ENCODE peak calls at places on chromosomes 16 and 17, in four cellular contexts. L is fibroblast of lung, P is thoracic aorta, V is astrocyte of the spinal cord. G is an unnamed sample.

GRCh38 chr17:42775534-42776098 is 2.4 kb downstream of the VPS25 start:
- DNase-seq in L (peak; percentile 95), P (no peak), V (peak; percentile 86), G (no peak)

GRCh38 chr17:81959362-81960129 is 1.4 kb downstream of the NOTUM start:
- DNase-seq in L (peak; percentile 32), P (no peak), V (no peak), G (peak; percentile 59)

GRCh38 chr16:20899503-20900298 is 457 bp downstream of the DCUN1D3 start:
- DNase-seq in L (no peak), P (no peak), V (peak; percentile 36), G (no peak)

GRCh38 chr16:54493076-54493475 is 206.5 kb upstream of the IRX3 start:
- DNase-seq in L (peak; percentile 50), P (no peak), V (peak; percentile 35), G (peak; percentile 34)

GRCh38 chr16:57092786-57093301 is 461 bp downstream of the CPNE2 start:
- DNase-seq in L (no peak), P (no peak), V (no peak), G (no peak)

GRCh38 chr17:836154-836553 is 54.0 kb downstream of the MRM3 start:
- DNase-seq in L (peak; percentile 83), P (no peak), V (peak; percentile 52), G (peak; percentile 89)

GRCh38 chr16:18803569-18804462 is 2.5 kb upstream of the ARL6IP1 start:
- DNase-seq in L (peak; percentile 65), P (no peak), V (peak; percentile 43), G (peak; percentile 63)

GRCh38 chr17:43366809-43367587 is 31.8 kb upstream of the ARL4D start:
- DNase-seq in L (peak; percentile 66), P (no peak), V (no peak), G (peak; percentile 52)

GRCh38 chr16:83755391-83755790 is 52.4 kb upstream of the HSBP1 start:
- DNase-seq in L (no peak), P (no peak), V (no peak), G (no peak)

GRCh38 chr17:47736501-47737211 is 3.6 kb downstream of the TBX21 start:
- DNase-seq in L (no peak), P (no peak), V (no peak), G (no peak)

GRCh38 chr17:77811521-77811920 is 147.0 kb upstream of the TNRC6C start:
- DNase-seq in L (peak; percentile 68), P (no peak), V (peak; percentile 29), G (no peak)

GRCh38 chr17:77501101-77501566 is 360.4 kb downstream of the SEC14L1 start:
- DNase-seq in L (no peak), P (no peak), V (no peak), G (no peak)

DNA sequence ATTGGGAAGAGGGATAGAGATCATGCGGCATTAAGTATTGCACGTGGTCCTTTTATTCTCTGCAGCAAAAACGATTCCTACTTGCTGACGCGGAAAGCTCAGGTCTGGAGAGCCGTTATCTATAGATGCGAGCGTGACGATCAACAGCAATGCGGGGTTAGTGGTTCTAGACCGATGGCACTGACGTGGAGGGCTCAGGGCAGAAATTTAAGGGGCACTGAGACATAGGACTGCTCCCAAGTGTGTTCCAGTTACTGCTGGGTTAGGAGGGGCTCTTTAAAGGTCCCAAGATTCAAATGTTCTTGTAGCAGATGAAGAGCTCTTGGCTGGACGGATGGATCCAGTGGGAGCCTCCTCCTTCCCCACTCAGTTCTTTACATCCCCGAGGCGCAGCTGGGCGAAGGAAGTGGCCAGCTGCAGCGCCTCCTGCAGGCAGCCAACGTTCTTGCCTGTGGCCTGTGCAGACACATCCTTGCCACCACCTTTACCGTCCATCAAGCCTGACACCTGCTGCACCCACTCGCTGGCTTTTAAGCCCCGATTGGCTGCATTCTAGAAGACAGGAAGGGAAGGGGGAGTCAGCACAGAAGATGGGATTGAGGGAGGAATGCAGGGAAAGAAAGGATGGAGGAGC is 732 bp upstream of the EXOSC6 start:
- DNase-seq in L (no peak), P (no peak), V (no peak), G (peak; percentile 12)
- TF ChIP-seq CTCF in L (peak; percentile 59), P (no peak), V (peak; percentile 60), G (peak; percentile 53)

DNA sequence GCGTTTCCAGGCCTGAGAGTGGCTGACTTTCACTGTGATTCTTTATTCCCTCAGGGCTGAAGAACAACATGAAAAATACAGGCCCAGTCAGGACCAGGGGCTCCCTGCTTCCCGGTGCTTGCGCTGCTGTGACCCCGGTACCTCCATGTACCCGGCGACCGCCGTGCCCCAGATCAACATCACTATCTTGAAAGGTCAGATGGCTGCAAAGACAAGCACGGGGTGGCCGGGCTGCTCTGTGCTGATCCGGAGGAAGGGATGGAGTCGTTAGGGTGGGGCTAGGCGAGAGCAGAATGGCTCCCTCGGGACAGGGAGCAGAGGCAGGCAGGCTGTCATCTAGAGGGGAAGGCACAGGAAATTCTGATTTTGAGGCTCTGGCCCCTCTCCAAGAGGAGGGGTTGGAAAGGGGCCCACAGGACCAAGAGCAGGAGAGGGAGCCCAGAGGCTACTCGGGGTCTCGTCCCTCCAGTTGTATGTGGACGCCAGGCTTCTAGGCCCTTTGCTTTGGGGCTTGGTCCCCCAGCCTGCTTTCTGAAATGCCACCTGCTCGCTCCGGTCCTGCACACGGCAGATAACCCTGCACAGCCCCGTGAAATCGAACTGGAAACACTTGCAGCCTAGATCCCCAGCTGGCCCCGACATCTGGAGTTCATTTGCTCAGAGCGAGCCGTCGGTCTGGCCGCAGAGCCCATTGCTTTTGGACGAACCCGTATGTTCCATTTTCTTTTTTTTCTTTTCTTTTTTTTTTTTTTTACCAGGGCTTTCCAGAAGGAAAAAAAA is 22.7 kb downstream of the C1QTNF1 start:
- DNase-seq in L (no peak), P (no peak), V (no peak), G (no peak)
- H3K4me3 ChIP-seq in L (no peak overlapping the region), P (no peak overlapping the region), V (no peak overlapping the region), G (no peak overlapping the region)

GRCh38 chr16:87840462-87840978 is 28.8 kb downstream of the SLC7A5 start:
- DNase-seq in L (no peak), P (no peak), V (no peak), G (no peak)
- TF ChIP-seq CTCF in L (no peak), P (no peak), V (no peak), G (no peak)

DNA sequence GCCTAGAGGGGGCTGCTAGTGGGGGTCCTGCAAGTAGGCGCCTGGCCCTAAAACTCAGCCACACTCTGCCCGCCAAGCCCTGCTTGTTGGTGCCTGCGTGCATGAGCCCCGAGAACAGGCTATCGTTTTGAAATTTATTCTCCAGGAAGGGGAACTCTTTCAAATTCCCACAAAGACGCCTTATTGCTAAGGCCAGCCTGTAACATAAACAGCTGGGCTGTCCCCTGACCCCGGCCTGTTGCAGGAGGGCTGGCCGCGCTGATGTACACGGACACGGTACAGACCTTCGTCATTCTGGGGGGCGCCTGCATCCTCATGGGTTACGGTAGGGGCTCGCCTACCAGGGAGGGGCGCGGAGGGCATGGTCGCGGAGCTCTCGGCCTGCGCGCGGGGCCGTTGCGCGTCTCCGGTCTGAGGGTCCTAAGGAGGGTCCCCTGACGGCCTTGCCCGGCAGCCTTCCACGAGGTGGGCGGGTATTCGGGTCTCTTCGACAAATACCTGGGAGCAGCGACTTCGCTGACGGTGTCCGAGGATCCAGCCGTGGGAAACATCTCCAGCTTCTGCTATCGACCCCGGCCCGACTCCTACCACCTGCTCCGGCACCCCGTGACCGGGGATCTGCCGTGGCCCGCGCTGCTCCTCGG is 4.3 kb downstream of the SLC5A2 start:
- DNase-seq in L (no peak), P (no peak), V (no peak), G (no peak)
- H3K4me3 ChIP-seq in L (peak overlapping the region; percentile 60), P (peak overlapping the region; percentile 74), V (peak overlapping the region; percentile 45), G (peak overlapping the region; percentile 65)

GRCh38 chr17:2366747-2367494 is 29.6 kb downstream of the SGSM2 start:
- DNase-seq in L (no peak), P (no peak), V (peak; percentile 15), G (no peak)
- TF ChIP-seq CTCF in L (peak; percentile 23), P (no peak), V (peak; percentile 49), G (peak; percentile 30)